ENCODE peak calls at places on chromosomes 16 and 17, in six cellular contexts. I, G, S, R, U and B are unnamed samples.

GRCh38 chr17:60971515-60972369 is 294.1 kb downstream of the BCAS3 start:
- DNase-seq in I (peak), G (no peak), S (no peak), R (peak), U (peak), B (peak)

GRCh38 chr17:38509772-38510423 is 81.6 kb downstream of the ARHGAP23 start:
- DNase-seq in I (no peak), G (no peak), S (peak), R (peak), U (no peak), B (peak)

GRCh38 chr17:65013613-65014391 is 42.7 kb downstream of the GNA13 start:
- DNase-seq in I (peak), G (no peak), S (no peak), R (no peak), U (peak), B (no peak)

GRCh38 chr17:7340179-7340578 is 3.9 kb downstream of the ACAP1 start:
- DNase-seq in I (no peak), G (no peak), S (no peak), R (no peak), U (peak), B (no peak)

GRCh38 chr17:6523330-6523729 is 33.0 kb downstream of the PITPNM3 start:
- DNase-seq in I (no peak), G (no peak), S (peak), R (no peak), U (peak), B (no peak)

GRCh38 chr16:3305109-3306068 is at the start of the genes TIGD7 and ZNF75A:
- DNase-seq in I (peak), G (peak), S (peak), R (peak), U (peak), B (peak)

GRCh38 chr17:79388556-79389295 is 222.1 kb downstream of the RBFOX3 start:
- DNase-seq in I (no peak), G (peak), S (no peak), R (peak), U (peak), B (peak)

GRCh38 chr16:75254359-75254837 is 3.0 kb upstream of the BCAR1 start:
- DNase-seq in I (no peak), G (no peak), S (peak), R (peak), U (peak), B (no peak)

GRCh38 chr16:72903176-72903575 is 144.8 kb downstream of the ZFHX3 start:
- DNase-seq in I (no peak), G (no peak), S (no peak), R (no peak), U (no peak), B (no peak)

GRCh38 chr17:7136266-7136877 is 21.8 kb upstream of the ASGR2 start:
- DNase-seq in I (peak), G (peak), S (peak), R (peak), U (peak), B (peak)

GRCh38 chr17:50511058-50511457 is 2.8 kb downstream of the MYCBPAP start:
- DNase-seq in I (no peak), G (no peak), S (peak), R (no peak), U (peak), B (no peak)

GRCh38 chr17:34822007-34822737 is 139.1 kb downstream of the CCT6B start:
- DNase-seq in I (no peak), G (peak), S (no peak), R (no peak), U (no peak), B (no peak)

GRCh38 chr16:85535352-85536072 is 77.6 kb upstream of the GSE1 start:
- DNase-seq in I (no peak), G (no peak), S (peak), R (no peak), U (no peak), B (no peak)

GRCh38 chr17:83173180-83173996 is 94.0 kb downstream of the METRNL start:
- DNase-seq in I (no peak), G (no peak), S (peak), R (peak), U (no peak), B (no peak)

GRCh38 chr16:71524566-71525553 is 1.4 kb upstream of the CHST4 start:
- DNase-seq in I (no peak), G (no peak), S (no peak), R (no peak), U (no peak), B (no peak)

GRCh38 chr16:88633684-88634140 is 4.7 kb upstream of the IL17C start:
- DNase-seq in I (no peak), G (no peak), S (peak), R (peak), U (peak), B (no peak)

GRCh38 chr17:76556759-76557367 is 17.0 kb downstream of the PRCD start:
- DNase-seq in I (no peak), G (no peak), S (no peak), R (no peak), U (peak), B (no peak)

GRCh38 chr17:81483085-81483861 is 29.3 kb downstream of the ACTG1 start:
- DNase-seq in I (no peak), G (no peak), S (peak), R (peak), U (no peak), B (peak)

GRCh38 chr17:49387374-49388289 is 25.6 kb upstream of the ZNF652 start:
- DNase-seq in I (no peak), G (no peak), S (no peak), R (no peak), U (no peak), B (no peak)

GRCh38 chr17:17107891-17108680 is 65.8 kb downstream of the MPRIP start:
- DNase-seq in I (no peak), G (no peak), S (peak), R (no peak), U (no peak), B (no peak)

GRCh38 chr17:17107281-17107680 is 65.0 kb downstream of the MPRIP start:
- DNase-seq in I (no peak), G (no peak), S (peak), R (no peak), U (no peak), B (no peak)

GRCh38 chr17:17109896-17110295 is 67.6 kb downstream of the MPRIP start:
- DNase-seq in I (no peak), G (no peak), S (peak), R (no peak), U (no peak), B (no peak)

GRCh38 chr17:17109231-17109630 is 67.0 kb downstream of the MPRIP start:
- DNase-seq in I (no peak), G (no peak), S (no peak), R (no peak), U (no peak), B (no peak)

GRCh38 chr17:17108681-17109049 is 66.4 kb downstream of the MPRIP start:
- DNase-seq in I (no peak), G (peak), S (peak), R (no peak), U (no peak), B (no peak)
- TF ChIP-seq CTCF in I (peak), G (peak), S (no peak), R (no peak), U (no peak), B (no peak)

DNA sequence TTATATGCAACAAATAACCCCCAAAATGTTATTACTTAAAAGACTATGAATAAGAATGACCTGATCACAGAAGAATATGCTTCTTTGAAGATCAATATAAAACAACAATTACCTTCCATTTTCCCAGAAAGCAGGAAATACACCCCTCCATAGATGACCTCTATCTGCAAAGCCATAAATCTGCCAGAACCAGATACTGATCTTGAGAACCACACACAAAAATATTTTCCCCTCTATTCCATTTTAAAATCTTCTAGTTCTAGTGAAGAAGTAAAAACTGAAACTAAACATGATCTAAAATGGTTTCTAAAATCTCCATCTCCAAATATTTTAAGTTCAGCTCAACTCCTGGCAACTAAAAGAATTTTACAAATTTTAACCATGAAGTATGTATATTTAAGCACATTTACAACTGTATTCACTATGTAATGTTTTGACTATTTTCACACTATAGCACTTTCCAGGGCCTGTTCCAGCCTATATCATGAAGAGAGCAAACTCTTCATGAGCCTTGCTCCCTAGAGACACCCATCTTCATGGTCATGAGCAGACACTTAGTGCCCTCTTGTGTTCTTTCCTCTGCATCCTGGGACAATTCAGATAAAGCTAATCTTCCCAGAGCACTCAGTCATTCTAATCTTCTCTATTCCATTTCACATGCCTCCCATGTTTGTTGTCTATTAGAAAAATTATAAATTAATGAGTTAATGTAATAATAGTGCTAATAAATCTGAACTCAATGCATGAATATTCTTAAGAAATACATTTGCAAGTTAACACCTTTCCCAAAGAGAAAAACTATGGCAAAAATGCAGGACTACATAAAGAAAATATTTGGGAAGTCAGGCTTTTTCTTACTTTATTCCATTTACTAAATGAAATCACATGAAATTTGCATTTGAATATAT is 87.0 kb downstream of the HELZ start:
- DNase-seq in I (no peak), G (no peak), S (no peak), R (no peak), U (peak), B (no peak)
- TF ChIP-seq CTCF in I (no peak), G (peak), S (peak), R (no peak), U (peak), B (peak)

GRCh38 chr16:24499193-24499814 is 40.1 kb upstream of the RBBP6 start:
- DNase-seq in I (no peak), G (peak), S (no peak), R (peak), U (peak), B (peak)
- TF ChIP-seq CTCF in I (peak), G (peak), S (peak), R (peak), U (peak), B (peak)

DNA sequence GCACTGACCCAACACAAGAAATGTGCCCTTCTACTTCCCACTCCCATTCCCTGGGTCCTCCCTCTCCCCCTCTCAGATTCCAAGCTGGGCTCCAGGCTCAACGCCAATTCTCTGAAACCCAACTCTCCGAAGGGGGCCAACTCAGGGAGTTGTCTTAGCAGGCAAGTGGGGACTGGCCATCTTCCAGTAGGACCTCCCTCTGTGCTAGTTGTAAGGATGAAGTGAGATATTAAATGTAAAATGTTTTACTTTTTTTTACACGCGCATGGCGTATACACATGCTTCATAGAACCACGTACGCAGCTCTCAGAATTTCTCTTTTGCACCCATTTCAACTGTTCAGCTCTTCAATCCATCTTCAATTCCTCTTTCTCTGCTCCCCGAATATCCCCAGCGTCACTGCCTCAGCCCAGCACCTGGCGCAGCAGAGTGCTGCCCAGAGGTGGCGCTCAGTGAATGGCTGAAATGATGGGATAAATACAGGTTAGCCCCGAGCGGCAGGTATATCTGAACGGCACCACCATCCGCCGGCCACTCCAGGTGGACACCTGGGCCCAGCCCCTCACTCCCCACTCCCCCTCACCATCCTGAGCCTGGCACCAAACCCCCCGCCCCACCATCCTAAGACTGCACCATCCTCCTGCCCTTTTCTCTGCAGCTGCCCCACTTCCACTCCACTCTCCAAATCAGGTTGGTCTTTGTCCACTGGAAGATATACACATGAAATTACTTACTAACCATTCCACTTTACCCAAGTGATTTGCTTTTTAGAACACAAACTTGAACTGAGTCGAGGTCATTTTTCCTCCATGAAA is 43.9 kb upstream of the TNRC6C start:
- DNase-seq in I (no peak), G (no peak), S (no peak), R (no peak), U (no peak), B (no peak)
- TF ChIP-seq CTCF in I (peak), G (no peak), S (peak), R (no peak), U (no peak), B (no peak)